ENCODE peak calls at places on chromosomes 1 and 21, in seven cellular contexts. One of them, this sample, is unnamed.

GRCh38 chr1:78114034-78114956 is 68.5 kb downstream of the GIPC2 start:
- DNase-seq in OCI-LY7: peak
- DNase-seq in GM20000: peak
- DNase-seq in HCT116: peak
- DNase-seq in thoracic aorta: no peak
- DNase-seq in lower lobe of right lung: no peak
- DNase-seq in cardiac muscle cell: peak
- DNase-seq in this sample: peak

GRCh38 chr1:185775505-185775904 is 41.3 kb downstream of the HMCN1 start:
- DNase-seq in OCI-LY7: no peak
- DNase-seq in GM20000: no peak
- DNase-seq in HCT116: no peak
- DNase-seq in thoracic aorta: no peak
- DNase-seq in lower lobe of right lung: no peak
- DNase-seq in cardiac muscle cell: no peak
- DNase-seq in this sample: no peak

GRCh38 chr1:150765229-150765976 is at the start of gene CTSS:
- DNase-seq in OCI-LY7: peak
- DNase-seq in GM20000: peak
- DNase-seq in HCT116: no peak
- DNase-seq in thoracic aorta: no peak
- DNase-seq in lower lobe of right lung: no peak
- DNase-seq in cardiac muscle cell: no peak
- DNase-seq in this sample: no peak

GRCh38 chr1:67726224-67726623 is 41.2 kb downstream of the GADD45A start:
- DNase-seq in OCI-LY7: no peak
- DNase-seq in GM20000: no peak
- DNase-seq in HCT116: no peak
- DNase-seq in thoracic aorta: no peak
- DNase-seq in lower lobe of right lung: no peak
- DNase-seq in cardiac muscle cell: no peak
- DNase-seq in this sample: no peak

GRCh38 chr1:101388904-101389546 is 152.2 kb downstream of the S1PR1 start:
- DNase-seq in OCI-LY7: peak
- DNase-seq in GM20000: peak
- DNase-seq in HCT116: no peak
- DNase-seq in thoracic aorta: no peak
- DNase-seq in lower lobe of right lung: no peak
- DNase-seq in cardiac muscle cell: no peak
- DNase-seq in this sample: peak

GRCh38 chr1:219732814-219733491 is 120.0 kb upstream of the ZC3H11B start:
- DNase-seq in OCI-LY7: no peak
- DNase-seq in GM20000: no peak
- DNase-seq in HCT116: no peak
- DNase-seq in thoracic aorta: no peak
- DNase-seq in lower lobe of right lung: no peak
- DNase-seq in cardiac muscle cell: no peak
- DNase-seq in this sample: no peak

GRCh38 chr1:229341811-229342304 is 989 bp downstream of the CCSAP start:
- DNase-seq in OCI-LY7: peak
- DNase-seq in GM20000: no peak
- DNase-seq in HCT116: no peak
- DNase-seq in thoracic aorta: no peak
- DNase-seq in lower lobe of right lung: no peak
- DNase-seq in cardiac muscle cell: no peak
- DNase-seq in this sample: no peak

GRCh38 chr1:226643701-226644540 is 95.2 kb downstream of the ITPKB start:
- DNase-seq in OCI-LY7: peak
- DNase-seq in GM20000: peak
- DNase-seq in HCT116: no peak
- DNase-seq in thoracic aorta: no peak
- DNase-seq in lower lobe of right lung: peak
- DNase-seq in cardiac muscle cell: no peak
- DNase-seq in this sample: peak

GRCh38 chr1:161266096-161266679 is 7.6 kb downstream of the PCP4L1 start:
- DNase-seq in OCI-LY7: no peak
- DNase-seq in GM20000: no peak
- DNase-seq in HCT116: no peak
- DNase-seq in thoracic aorta: no peak
- DNase-seq in lower lobe of right lung: no peak
- DNase-seq in cardiac muscle cell: no peak
- DNase-seq in this sample: no peak

GRCh38 chr1:245211761-245212160 is 57.0 kb downstream of the KIF26B start:
- DNase-seq in OCI-LY7: no peak
- DNase-seq in GM20000: no peak
- DNase-seq in HCT116: no peak
- DNase-seq in thoracic aorta: no peak
- DNase-seq in lower lobe of right lung: no peak
- DNase-seq in cardiac muscle cell: no peak
- DNase-seq in this sample: no peak

GRCh38 chr1:173798078-173798477 is 26.4 kb upstream of the DARS2 start:
- DNase-seq in OCI-LY7: no peak
- DNase-seq in GM20000: no peak
- DNase-seq in HCT116: no peak
- DNase-seq in thoracic aorta: no peak
- DNase-seq in lower lobe of right lung: no peak
- DNase-seq in cardiac muscle cell: no peak
- DNase-seq in this sample: no peak

GRCh38 chr1:199226163-199226562 is 587.3 kb downstream of the PTPRC start:
- DNase-seq in OCI-LY7: no peak
- DNase-seq in GM20000: peak
- DNase-seq in HCT116: no peak
- DNase-seq in thoracic aorta: no peak
- DNase-seq in lower lobe of right lung: no peak
- DNase-seq in cardiac muscle cell: no peak
- DNase-seq in this sample: peak

GRCh38 chr1:36796101-36796590 is 238.2 kb downstream of the GRIK3 start:
- DNase-seq in OCI-LY7: no peak
- DNase-seq in GM20000: no peak
- DNase-seq in HCT116: no peak
- DNase-seq in thoracic aorta: no peak
- DNase-seq in lower lobe of right lung: no peak
- DNase-seq in cardiac muscle cell: no peak
- DNase-seq in this sample: no peak

GRCh38 chr1:229342902-229343587 is at the start of gene CCSAP:
- DNase-seq in OCI-LY7: peak
- DNase-seq in GM20000: peak
- DNase-seq in HCT116: no peak
- DNase-seq in thoracic aorta: no peak
- DNase-seq in lower lobe of right lung: peak
- DNase-seq in cardiac muscle cell: peak
- DNase-seq in this sample: peak

GRCh38 chr1:21607549-21608529 is 61.3 kb downstream of the RAP1GAP start:
- DNase-seq in OCI-LY7: peak
- DNase-seq in GM20000: peak
- DNase-seq in HCT116: peak
- DNase-seq in thoracic aorta: peak
- DNase-seq in lower lobe of right lung: peak
- DNase-seq in cardiac muscle cell: peak
- DNase-seq in this sample: peak

GRCh38 chr21:39637197-39637970 is 24.6 kb downstream of the B3GALT5 start:
- DNase-seq in OCI-LY7: no peak
- DNase-seq in GM20000: no peak
- DNase-seq in HCT116: no peak
- DNase-seq in thoracic aorta: no peak
- DNase-seq in lower lobe of right lung: no peak
- DNase-seq in cardiac muscle cell: no peak
- DNase-seq in this sample: no peak

GRCh38 chr21:40681164-40681859 is 165.6 kb downstream of the DSCAM start:
- DNase-seq in OCI-LY7: no peak
- DNase-seq in GM20000: no peak
- DNase-seq in HCT116: no peak
- DNase-seq in thoracic aorta: no peak
- DNase-seq in lower lobe of right lung: no peak
- DNase-seq in cardiac muscle cell: no peak
- DNase-seq in this sample: no peak

GRCh38 chr1:26016258-26016943 is 5.2 kb upstream of the EXTL1 start:
- DNase-seq in OCI-LY7: no peak
- DNase-seq in GM20000: peak
- DNase-seq in HCT116: no peak
- DNase-seq in thoracic aorta: no peak
- DNase-seq in lower lobe of right lung: no peak
- DNase-seq in cardiac muscle cell: no peak
- DNase-seq in this sample: peak

DNA sequence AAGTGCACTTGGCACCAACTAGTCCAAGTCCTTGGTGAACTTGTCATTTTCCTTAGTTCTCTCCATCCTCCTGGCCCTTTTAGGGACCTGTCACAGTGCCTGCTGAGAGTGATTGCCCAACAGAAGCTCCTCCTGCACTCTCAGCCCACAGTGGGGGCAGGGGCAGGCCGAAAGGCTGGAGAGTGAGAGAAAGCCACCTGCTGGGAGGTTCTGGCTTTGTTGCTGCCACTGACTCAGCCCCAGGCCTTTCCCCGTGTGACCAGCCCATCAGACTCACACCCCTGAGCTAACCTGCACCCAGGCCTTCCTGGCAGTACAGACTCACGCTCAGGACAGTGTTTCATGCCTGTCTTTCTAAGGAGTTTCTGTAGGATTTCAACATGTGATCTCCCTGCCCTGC is 17.1 kb upstream of the PROK1 start:
- DNase-seq in OCI-LY7: peak
- DNase-seq in GM20000: no peak
- DNase-seq in HCT116: peak
- DNase-seq in thoracic aorta: no peak
- DNase-seq in lower lobe of right lung: peak
- DNase-seq in cardiac muscle cell: peak
- DNase-seq in this sample: peak
- TF ChIP-seq CTCF in OCI-LY7: peak
- TF ChIP-seq CTCF in GM20000: no peak
- TF ChIP-seq CTCF in HCT116: peak
- TF ChIP-seq CTCF in thoracic aorta: no peak
- TF ChIP-seq CTCF in lower lobe of right lung: peak
- TF ChIP-seq CTCF in cardiac muscle cell: peak
- TF ChIP-seq CTCF in this sample: no peak

GRCh38 chr1:41426201-41426890 is 58.1 kb downstream of the EDN2 start:
- DNase-seq in OCI-LY7: no peak
- DNase-seq in GM20000: no peak
- DNase-seq in HCT116: no peak
- DNase-seq in thoracic aorta: no peak
- DNase-seq in lower lobe of right lung: peak
- DNase-seq in cardiac muscle cell: no peak
- DNase-seq in this sample: no peak

GRCh38 chr1:41425369-41425768 is 59.1 kb downstream of the EDN2 start:
- DNase-seq in OCI-LY7: no peak
- DNase-seq in GM20000: no peak
- DNase-seq in HCT116: no peak
- DNase-seq in thoracic aorta: no peak
- DNase-seq in lower lobe of right lung: no peak
- DNase-seq in cardiac muscle cell: no peak
- DNase-seq in this sample: no peak

GRCh38 chr1:41424581-41425118 is 59.8 kb downstream of the EDN2 start:
- DNase-seq in OCI-LY7: no peak
- DNase-seq in GM20000: no peak
- DNase-seq in HCT116: no peak
- DNase-seq in thoracic aorta: no peak
- DNase-seq in lower lobe of right lung: no peak
- DNase-seq in cardiac muscle cell: no peak
- DNase-seq in this sample: no peak

GRCh38 chr1:41422306-41422705 is 61.1 kb downstream of the FOXO6 start:
- DNase-seq in OCI-LY7: no peak
- DNase-seq in GM20000: no peak
- DNase-seq in HCT116: no peak
- DNase-seq in thoracic aorta: no peak
- DNase-seq in lower lobe of right lung: no peak
- DNase-seq in cardiac muscle cell: no peak
- DNase-seq in this sample: no peak

GRCh38 chr1:41423511-41424191 is 60.8 kb downstream of the EDN2 start:
- DNase-seq in OCI-LY7: no peak
- DNase-seq in GM20000: peak
- DNase-seq in HCT116: no peak
- DNase-seq in thoracic aorta: no peak
- DNase-seq in lower lobe of right lung: peak
- DNase-seq in cardiac muscle cell: no peak
- DNase-seq in this sample: peak
- TF ChIP-seq CTCF in OCI-LY7: peak
- TF ChIP-seq CTCF in GM20000: no peak
- TF ChIP-seq CTCF in HCT116: peak
- TF ChIP-seq CTCF in thoracic aorta: no peak
- TF ChIP-seq CTCF in lower lobe of right lung: peak
- TF ChIP-seq CTCF in cardiac muscle cell: peak
- TF ChIP-seq CTCF in this sample: no peak

DNA sequence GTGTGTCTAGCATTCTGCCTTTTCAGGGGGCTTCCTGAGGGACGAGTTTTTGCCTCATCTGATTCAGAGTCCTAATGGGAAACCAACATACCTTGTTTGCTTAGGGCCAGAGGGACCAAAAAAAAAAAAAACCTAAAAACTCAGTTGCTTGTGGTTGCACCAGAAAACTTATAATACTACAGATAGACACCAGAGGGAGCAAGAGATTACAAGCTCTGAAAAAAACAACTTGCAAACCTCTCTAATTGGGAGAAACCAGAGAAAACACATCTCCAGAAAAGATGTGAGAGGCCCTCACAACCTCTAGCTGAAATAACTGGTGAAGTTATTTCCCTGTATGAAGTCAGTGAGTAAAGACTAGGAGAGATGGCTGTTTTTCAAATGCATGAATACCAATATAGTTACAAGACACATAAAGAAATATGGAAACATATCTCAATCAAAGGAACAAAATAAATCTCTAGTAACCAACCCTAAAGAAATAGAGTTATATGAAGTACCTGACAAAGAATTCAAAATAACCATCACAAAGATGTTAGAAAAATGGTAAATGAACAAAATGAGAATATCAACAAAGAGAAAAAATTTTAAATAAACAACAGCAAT is 233.7 kb upstream of the NFIA start:
- DNase-seq in OCI-LY7: peak
- DNase-seq in GM20000: no peak
- DNase-seq in HCT116: peak
- DNase-seq in thoracic aorta: no peak
- DNase-seq in lower lobe of right lung: no peak
- DNase-seq in cardiac muscle cell: peak
- DNase-seq in this sample: no peak
- TF ChIP-seq CTCF in OCI-LY7: peak
- TF ChIP-seq CTCF in GM20000: peak
- TF ChIP-seq CTCF in HCT116: peak
- TF ChIP-seq CTCF in thoracic aorta: peak
- TF ChIP-seq CTCF in lower lobe of right lung: peak
- TF ChIP-seq CTCF in cardiac muscle cell: peak
- TF ChIP-seq CTCF in this sample: peak

GRCh38 chr1:234320549-234320948 is 52.7 kb upstream of the COA6 start:
- DNase-seq in OCI-LY7: no peak
- DNase-seq in GM20000: no peak
- DNase-seq in HCT116: no peak
- DNase-seq in thoracic aorta: no peak
- DNase-seq in lower lobe of right lung: no peak
- DNase-seq in cardiac muscle cell: no peak
- DNase-seq in this sample: no peak

GRCh38 chr1:234322097-234322496 is 51.2 kb upstream of the COA6 start:
- DNase-seq in OCI-LY7: no peak
- DNase-seq in GM20000: no peak
- DNase-seq in HCT116: no peak
- DNase-seq in thoracic aorta: no peak
- DNase-seq in lower lobe of right lung: no peak
- DNase-seq in cardiac muscle cell: no peak
- DNase-seq in this sample: no peak

GRCh38 chr1:234321211-234321610 is 52.0 kb upstream of the COA6 start:
- DNase-seq in OCI-LY7: peak
- DNase-seq in GM20000: no peak
- DNase-seq in HCT116: no peak
- DNase-seq in thoracic aorta: no peak
- DNase-seq in lower lobe of right lung: no peak
- DNase-seq in cardiac muscle cell: no peak
- DNase-seq in this sample: no peak

GRCh38 chr1:234324668-234325225 is 48.5 kb upstream of the COA6 start:
- DNase-seq in OCI-LY7: no peak
- DNase-seq in GM20000: no peak
- DNase-seq in HCT116: no peak
- DNase-seq in thoracic aorta: no peak
- DNase-seq in lower lobe of right lung: no peak
- DNase-seq in cardiac muscle cell: no peak
- DNase-seq in this sample: no peak

GRCh38 chr1:234322979-234323378 is 50.3 kb upstream of the COA6 start:
- DNase-seq in OCI-LY7: peak
- DNase-seq in GM20000: peak
- DNase-seq in HCT116: peak
- DNase-seq in thoracic aorta: no peak
- DNase-seq in lower lobe of right lung: peak
- DNase-seq in cardiac muscle cell: peak
- DNase-seq in this sample: peak
- TF ChIP-seq CTCF in OCI-LY7: peak
- TF ChIP-seq CTCF in GM20000: peak
- TF ChIP-seq CTCF in HCT116: peak
- TF ChIP-seq CTCF in thoracic aorta: no peak
- TF ChIP-seq CTCF in lower lobe of right lung: peak
- TF ChIP-seq CTCF in cardiac muscle cell: peak
- TF ChIP-seq CTCF in this sample: peak

This sample was measured in activated CD8-positive, alpha-beta T cell treated with anti-CD3 and anti-CD28 coated beads for 36 hours.